ENCODE peak calls at places on chromosomes 4 and X, in eight cellular contexts. E is body of pancreas, S is HepG2, T is A549, R is upper lobe of left lung, Q is right lobe of liver, M is IMR-90, B is HCT116. A is an unnamed sample.

GRCh38 chrX:137926090-137926489 is 360.2 kb downstream of the ZIC3 start:
- ATAC-seq in S (no peak), E (no peak), M (no peak), Q (peak), B (no peak), T (no peak), R (no peak), A (no peak)

GRCh38 chr4:54093609-54094240 is 6.2 kb upstream of the GSX2 start:
- ATAC-seq in R (no peak), M (no peak), Q (no peak), T (no peak), S (no peak), E (no peak), B (no peak), A (no peak)

GRCh38 chr4:47551682-47552081 is 66.6 kb downstream of the ATP10D start:
- ATAC-seq in T (no peak), R (no peak), Q (no peak), B (no peak), S (no peak), M (peak), E (no peak), A (no peak)

GRCh38 chrX:49884290-49884862 is 5.1 kb downstream of the USP27X start:
- ATAC-seq in M (peak), Q (peak), B (peak), R (peak), E (peak), T (peak), S (peak), A (no peak)

GRCh38 chr4:26762650-26763049 is 98.0 kb upstream of the STIM2 start:
- ATAC-seq in B (no peak), R (no peak), Q (peak), M (no peak), T (no peak), E (no peak), S (no peak), A (no peak)

GRCh38 chr4:184103755-184104367 is 113.8 kb downstream of the ENPP6 start:
- ATAC-seq in S (peak), Q (no peak), T (no peak), E (no peak), B (no peak), R (no peak), M (no peak), A (no peak)

GRCh38 chrX:45743081-45743533 is 542.4 kb upstream of the DIPK2B start:
- ATAC-seq in B (peak), M (peak), S (peak), E (no peak), Q (no peak), R (no peak), T (peak), A (no peak)

GRCh38 chr4:112517067-112517588 is 1.1 kb upstream of the NEUROG2 start:
- ATAC-seq in Q (no peak), S (no peak), E (no peak), T (no peak), M (no peak), R (no peak), B (no peak), A (no peak)

GRCh38 chrX:101774340-101774739 is 114.7 kb upstream of the ARMCX2 start:
- ATAC-seq in S (no peak), E (no peak), R (no peak), B (no peak), M (no peak), Q (no peak), T (no peak), A (no peak)

GRCh38 chr4:11218692-11219091 is 210.0 kb downstream of the HS3ST1 start:
- ATAC-seq in E (no peak), B (peak), Q (no peak), R (no peak), M (no peak), T (no peak), S (no peak), A (no peak)

GRCh38 chr4:24105183-24106039 is 215.6 kb upstream of the PPARGC1A start:
- ATAC-seq in M (peak), S (no peak), Q (peak), B (no peak), T (peak), E (peak), R (peak), A (peak)

GRCh38 chrX:68832101-68832416 is 3.2 kb downstream of the EFNB1 start:
- ATAC-seq in M (peak), B (no peak), T (no peak), E (no peak), Q (peak), S (no peak), R (peak), A (no peak)
- TF ChIP-seq POLR2A in M (no peak), B (no peak), T (no peak), E (no peak), Q (no peak), S (no peak), R (no peak), A (no peak)

DNA sequence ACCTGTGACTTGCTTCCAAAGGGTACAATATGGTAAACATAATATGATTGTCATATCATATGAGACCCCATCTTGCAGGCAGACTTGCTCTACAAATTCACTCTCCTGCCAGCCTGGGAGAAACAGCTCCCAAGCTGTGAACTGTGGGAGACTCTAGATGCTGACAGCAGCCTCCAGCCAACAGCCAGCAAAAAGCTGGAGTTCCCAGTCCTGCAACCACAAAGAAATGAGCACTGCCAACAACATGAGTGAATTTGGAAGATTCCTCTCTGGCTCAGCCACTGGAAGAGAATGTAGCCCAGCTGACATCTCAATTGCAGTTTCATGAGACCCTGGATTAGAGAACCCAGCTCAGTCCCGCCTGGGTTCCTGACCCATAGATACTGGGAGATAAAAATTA is 145.4 kb downstream of the QDPR start:
- ATAC-seq in R (peak), B (no peak), E (no peak), Q (no peak), M (no peak), T (no peak), S (no peak), A (no peak)
- TF ChIP-seq POLR2A in R (no peak), B (no peak), E (no peak), Q (no peak), M (no peak), T (no peak), S (no peak), A (no peak)

GRCh38 chrX:53250556-53250955 is 25.5 kb upstream of the KDM5C start:
- ATAC-seq in E (no peak), Q (no peak), B (no peak), T (no peak), R (no peak), S (no peak), M (no peak), A (no peak)
- TF ChIP-seq POLR2A in E (no peak), Q (no peak), B (no peak), T (no peak), R (no peak), S (no peak), M (no peak), A (no peak)

GRCh38 chr4:73870778-73871177 is 1.6 kb downstream of the CXCL1 start:
- ATAC-seq in Q (no peak), T (no peak), M (no peak), B (no peak), E (no peak), S (no peak), R (no peak), A (no peak)
- TF ChIP-seq POLR2A in Q (no peak), T (no peak), M (no peak), B (no peak), E (no peak), S (no peak), R (no peak), A (no peak)

GRCh38 chr4:25159837-25160713 is at the start of gene SEPSECS:
- ATAC-seq in B (peak), E (peak), T (peak), R (peak), S (peak), Q (peak), M (peak), A (peak)
- TF ChIP-seq POLR2A in B (peak), E (peak), T (peak), R (peak), S (peak), Q (peak), M (peak), A (peak)

GRCh38 chr4:8123865-8124264 is 34.7 kb downstream of the ABLIM2 start:
- ATAC-seq in E (no peak), M (no peak), S (no peak), B (no peak), T (no peak), Q (no peak), R (no peak), A (no peak)

GRCh38 chr4:8127051-8127798 is 31.4 kb downstream of the ABLIM2 start:
- ATAC-seq in S (no peak), B (no peak), M (no peak), T (no peak), Q (no peak), R (no peak), E (no peak), A (no peak)

GRCh38 chr4:8123389-8123788 is 35.2 kb downstream of the ABLIM2 start:
- ATAC-seq in S (no peak), R (no peak), M (peak), T (no peak), E (no peak), B (no peak), Q (no peak), A (no peak)

GRCh38 chr4:8126523-8126922 is 32.1 kb downstream of the ABLIM2 start:
- ATAC-seq in T (no peak), E (no peak), R (no peak), B (no peak), Q (no peak), S (no peak), M (no peak), A (no peak)

GRCh38 chr4:8125526-8126056 is 33.0 kb downstream of the ABLIM2 start:
- ATAC-seq in M (no peak), S (no peak), T (no peak), E (no peak), R (no peak), B (no peak), Q (no peak), A (no peak)
- TF ChIP-seq POLR2A in M (no peak), S (no peak), T (no peak), E (no peak), R (no peak), B (no peak), Q (no peak), A (no peak)

GRCh38 chrX:318068-318738 is 393 bp downstream of the GTPBP6 start:
- ATAC-seq in R (peak), T (peak), M (peak), Q (peak), B (peak), S (peak), E (peak), A (peak)
- TF ChIP-seq POLR2A in R (peak), T (no peak), M (peak), Q (peak), B (peak), S (peak), E (peak), A (peak)

GRCh38 chr4:145732895-145733880 is 53.2 kb downstream of the C4orf51 start:
- ATAC-seq in M (peak), T (peak), Q (peak), E (peak), R (peak), S (peak), B (peak), A (peak)
- TF ChIP-seq POLR2A in M (peak), T (peak), Q (peak), E (peak), R (peak), S (no peak), B (no peak), A (peak)

GRCh38 chrX:70432936-70433847 is 10.1 kb downstream of the GDPD2 start:
- ATAC-seq in T (no peak), M (no peak), Q (no peak), R (no peak), B (no peak), E (no peak), S (no peak), A (no peak)

GRCh38 chrX:70436380-70436779 is 8.3 kb upstream of the DLG3 start:
- ATAC-seq in B (no peak), R (no peak), Q (no peak), M (no peak), T (no peak), S (no peak), E (no peak), A (no peak)

GRCh38 chrX:70434914-70435586 is 9.6 kb upstream of the DLG3 start:
- ATAC-seq in Q (no peak), T (peak), S (no peak), M (peak), B (no peak), R (no peak), E (no peak), A (no peak)

GRCh38 chrX:70433848-70434351 is 10.7 kb upstream of the DLG3 start:
- ATAC-seq in M (peak), Q (peak), B (peak), S (peak), E (peak), T (peak), R (peak), A (peak)

GRCh38 chrX:70434352-70434866 is 10.2 kb upstream of the DLG3 start:
- ATAC-seq in S (peak), R (peak), B (peak), M (peak), T (peak), E (peak), Q (peak), A (peak)
- TF ChIP-seq POLR2A in S (peak), R (no peak), B (no peak), M (peak), T (peak), E (peak), Q (no peak), A (no peak)

DNA sequence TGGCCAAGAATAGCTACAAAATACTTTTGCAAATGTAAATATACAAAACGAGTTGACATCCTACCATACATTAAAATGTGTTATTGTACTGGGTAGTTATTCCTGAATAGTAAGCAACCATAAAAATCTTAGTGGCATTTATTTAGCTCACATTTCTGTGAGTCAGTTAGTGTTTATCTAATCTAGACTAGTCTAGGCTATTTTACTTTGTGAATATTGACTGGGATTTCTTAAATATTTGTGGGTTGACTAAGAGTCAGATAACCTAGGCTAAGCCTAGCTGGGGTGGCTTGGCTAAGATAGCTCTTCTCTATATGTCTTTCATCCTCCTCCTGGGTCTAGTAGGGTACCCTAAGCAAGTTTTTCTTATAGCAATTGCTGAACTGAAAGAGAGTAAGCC is 543.8 kb upstream of the DIAPH2 start:
- ATAC-seq in M (no peak), T (no peak), S (no peak), B (no peak), Q (no peak), R (no peak), E (no peak), A (no peak)
- TF ChIP-seq POLR2A in M (no peak), T (no peak), S (no peak), B (no peak), Q (no peak), R (no peak), E (no peak), A (no peak)